ENCODE peak calls at places on chromosomes 2 and 18, in seven cellular contexts. T, B, J, H, E, C and L are unnamed samples.
A peak's percentile ranks its signal among the peaks of the same experiment; 100 is the strongest.

GRCh38 chr18:65934874-65935273 is 184.1 kb downstream of the CDH7 start:
- DNase-seq in T (no peak), B (no peak), J (no peak), H (no peak), E (no peak), C (no peak), L (no peak)

GRCh38 chr2:11683966-11684365 is 14.0 kb upstream of the NTSR2 start:
- DNase-seq in T (no peak), B (no peak), J (no peak), H (no peak), E (peak; percentile 34), C (no peak), L (no peak)

GRCh38 chr2:29113027-29113686 is 2.1 kb upstream of the CLIP4 start:
- DNase-seq in T (no peak), B (no peak), J (no peak), H (no peak), E (no peak), C (peak; percentile 89), L (no peak)

GRCh38 chr2:219483451-219484342 is 15.0 kb upstream of the GMPPA start:
- DNase-seq in T (no peak), B (no peak), J (no peak), H (no peak), E (no peak), C (no peak), L (no peak)

GRCh38 chr2:224885836-224886547 is 156.3 kb downstream of the DOCK10 start:
- DNase-seq in T (no peak), B (no peak), J (no peak), H (no peak), E (no peak), C (no peak), L (no peak)

GRCh38 chr2:209525834-209526281 is 102.0 kb downstream of the MAP2 start:
- DNase-seq in T (no peak), B (no peak), J (no peak), H (no peak), E (no peak), C (peak; percentile 46), L (no peak)

GRCh38 chr2:233049194-233049761 is 10.9 kb upstream of the INPP5D start:
- DNase-seq in T (peak; percentile 38), B (no peak), J (no peak), H (no peak), E (no peak), C (peak; percentile 80), L (no peak)

GRCh38 chr18:26813043-26813442 is 52.5 kb downstream of the AQP4 start:
- DNase-seq in T (peak; percentile 20), B (peak; percentile 31), J (no peak), H (peak; percentile 28), E (peak; percentile 56), C (no peak), L (peak; percentile 33)

GRCh38 chr18:13539050-13539449 is 187.3 kb downstream of the FAM210A start:
- DNase-seq in T (peak; percentile 40), B (no peak), J (no peak), H (peak; percentile 67), E (no peak), C (no peak), L (no peak)

GRCh38 chr2:221204699-221205098 is 367.4 kb downstream of the EPHA4 start:
- DNase-seq in T (no peak), B (no peak), J (no peak), H (no peak), E (no peak), C (no peak), L (peak; percentile 5)

GRCh38 chr2:1593371-1594205 is 150.7 kb downstream of the PXDN start:
- DNase-seq in T (no peak), B (no peak), J (peak; percentile 67), H (no peak), E (no peak), C (peak; percentile 95), L (no peak)

GRCh38 chr18:48548404-48548771 is 9.6 kb downstream of the CTIF start:
- DNase-seq in T (no peak), B (peak; percentile 67), J (no peak), H (no peak), E (no peak), C (peak; percentile 85), L (no peak)

GRCh38 chr2:58992062-58992736 is 751.1 kb upstream of the FANCL start:
- DNase-seq in T (no peak), B (no peak), J (no peak), H (no peak), E (no peak), C (no peak), L (no peak)

GRCh38 chr2:7595181-7595580 is 678.0 kb downstream of the RNF144A start:
- DNase-seq in T (peak; percentile 84), B (no peak), J (no peak), H (no peak), E (no peak), C (no peak), L (no peak)

GRCh38 chr18:48026216-48026615 is 95.8 kb upstream of the SMAD2 start:
- DNase-seq in T (no peak), B (no peak), J (no peak), H (no peak), E (no peak), C (no peak), L (no peak)

GRCh38 chr2:168529900-168530561 is 74.0 kb downstream of the CERS6 start:
- DNase-seq in T (no peak), B (no peak), J (no peak), H (no peak), E (no peak), C (peak; percentile 66), L (no peak)

DNA sequence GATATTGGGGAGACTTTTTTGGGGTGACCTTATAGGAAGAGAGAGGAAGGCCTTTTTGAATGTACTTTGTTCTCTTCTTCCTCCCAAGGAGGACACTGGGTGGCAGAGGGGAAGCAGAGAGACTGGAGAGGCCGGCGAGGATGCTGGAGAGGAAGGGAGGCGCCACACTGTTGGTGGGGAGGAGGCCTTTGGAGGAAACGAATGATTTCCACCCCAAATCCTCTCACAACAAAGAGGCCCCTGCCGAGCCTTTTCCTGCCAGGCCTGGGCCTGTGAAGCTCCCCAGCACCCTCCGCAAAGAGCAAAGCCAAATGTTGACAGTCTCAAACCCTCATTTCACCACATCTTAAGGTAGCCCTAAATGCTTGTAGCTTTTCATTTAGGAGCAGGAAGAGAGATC is 59.0 kb upstream of the UPP2 start:
- DNase-seq in T (no peak), B (no peak), J (no peak), H (no peak), E (no peak), C (no peak), L (no peak)
- H3K27ac ChIP-seq in T (no peak overlapping the region), B (peak overlapping the region; percentile 82), J (no peak overlapping the region), H (no peak overlapping the region), E (no peak overlapping the region), C (no peak overlapping the region), L (no peak overlapping the region)

GRCh38 chr18:22609642-22610041 is 191.9 kb upstream of the CTAGE1 start:
- DNase-seq in T (no peak), B (peak; percentile 84), J (peak; percentile 83), H (peak; percentile 57), E (peak; percentile 44), C (peak; percentile 41), L (peak; percentile 56)

GRCh38 chr18:22605736-22606135 is 188.0 kb upstream of the CTAGE1 start:
- DNase-seq in T (no peak), B (no peak), J (no peak), H (no peak), E (no peak), C (no peak), L (no peak)

GRCh38 chr18:22606563-22607283 is 189.0 kb upstream of the CTAGE1 start:
- DNase-seq in T (no peak), B (no peak), J (peak; percentile 52), H (no peak), E (peak; percentile 37), C (peak; percentile 71), L (no peak)

GRCh38 chr18:22604986-22605421 is 187.3 kb upstream of the CTAGE1 start:
- DNase-seq in T (no peak), B (peak; percentile 37), J (no peak), H (no peak), E (no peak), C (no peak), L (peak; percentile 75)

GRCh38 chr18:22607284-22607635 is 189.5 kb upstream of the CTAGE1 start:
- DNase-seq in T (no peak), B (no peak), J (no peak), H (no peak), E (no peak), C (no peak), L (no peak)
- H3K4me3 ChIP-seq in T (no peak overlapping the region), B (no peak overlapping the region), J (no peak overlapping the region), H (no peak overlapping the region), E (no peak overlapping the region), C (no peak overlapping the region), L (no peak overlapping the region)

GRCh38 chr2:43088148-43089073 is 138.0 kb downstream of the ZFP36L2 start:
- DNase-seq in T (no peak), B (no peak), J (peak; percentile 21), H (no peak), E (peak; percentile 22), C (peak; percentile 90), L (no peak)
- H3K27ac ChIP-seq in T (no peak overlapping the region), B (no peak overlapping the region), J (no peak overlapping the region), H (no peak overlapping the region), E (no peak overlapping the region), C (peak overlapping the region; percentile 94), L (no peak overlapping the region)

GRCh38 chr2:109017017-109017416 is 28.0 kb upstream of the EDAR start:
- DNase-seq in T (no peak), B (no peak), J (no peak), H (no peak), E (no peak), C (no peak), L (peak; percentile 68)
- H3K4me3 ChIP-seq in T (no peak overlapping the region), B (no peak overlapping the region), J (no peak overlapping the region), H (no peak overlapping the region), E (no peak overlapping the region), C (no peak overlapping the region), L (no peak overlapping the region)

GRCh38 chr2:126832038-126832437 is 66.7 kb upstream of the TEX51 start:
- DNase-seq in T (no peak), B (no peak), J (no peak), H (no peak), E (no peak), C (no peak), L (no peak)
- H3K27ac ChIP-seq in T (no peak overlapping the region), B (no peak overlapping the region), J (no peak overlapping the region), H (no peak overlapping the region), E (no peak overlapping the region), C (no peak overlapping the region), L (no peak overlapping the region)

DNA sequence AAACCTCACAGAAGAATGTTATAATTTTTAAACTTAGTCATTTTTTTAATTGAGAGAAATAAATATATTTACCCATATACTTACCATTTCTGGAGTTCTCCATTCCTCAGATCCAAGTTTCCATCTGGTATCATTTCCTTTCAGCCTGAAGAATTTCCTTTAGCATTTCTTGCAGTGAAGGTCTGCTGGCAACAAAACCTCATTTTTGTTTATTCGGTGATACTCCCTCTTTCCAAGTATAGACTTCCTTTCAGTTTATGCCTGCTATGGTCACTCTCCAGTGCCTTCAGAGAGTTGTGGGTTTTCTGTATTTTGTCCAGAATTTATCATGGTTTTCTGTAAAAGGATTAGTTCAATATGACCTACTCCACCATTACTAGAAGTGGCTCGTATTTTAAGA is 17.0 kb downstream of the WDPCP start:
- DNase-seq in T (no peak), B (no peak), J (no peak), H (no peak), E (no peak), C (no peak), L (no peak)
- H3K4me3 ChIP-seq in T (no peak overlapping the region), B (no peak overlapping the region), J (no peak overlapping the region), H (no peak overlapping the region), E (no peak overlapping the region), C (no peak overlapping the region), L (no peak overlapping the region)